ENCODE peak calls at places on chromosomes 3 and 15, in four cellular contexts. D is thoracic aorta, U is fibroblast of lung, R is pancreas. C is an unnamed sample.

GRCh38 chr15:101455291-101455916 is 34.1 kb downstream of the PCSK6 start:
- DNase-seq in D (no peak), U (no peak), R (no peak), C (peak; percentile 66)

GRCh38 chr3:23671901-23672589 is 133.7 kb upstream of the UBE2E1 start:
- DNase-seq in D (no peak), U (peak; percentile 48), R (no peak), C (no peak)

GRCh38 chr15:91307561-91307960 is 207.5 kb downstream of the SV2B start:
- DNase-seq in D (no peak), U (no peak), R (no peak), C (no peak)

GRCh38 chr3:123365450-123366143 is 83.3 kb downstream of the ADCY5 start:
- DNase-seq in D (no peak), U (no peak), R (no peak), C (no peak)

GRCh38 chr3:51388286-51389029 is 2.6 kb upstream of the RBM15B start:
- DNase-seq in D (no peak), U (no peak), R (no peak), C (peak; percentile 22)

GRCh38 chr3:141471160-141471559 is 15.7 kb upstream of the RASA2 start:
- DNase-seq in D (no peak), U (peak; percentile 30), R (no peak), C (peak; percentile 76)

GRCh38 chr3:38168988-38169363 is 3.6 kb downstream of the OXSR1 start:
- DNase-seq in D (no peak), U (no peak), R (no peak), C (peak; percentile 82)

GRCh38 chr15:96328101-96328958 is 2.2 kb upstream of the NR2F2 start:
- DNase-seq in D (no peak), U (peak; percentile 52), R (no peak), C (no peak)

GRCh38 chr3:197132916-197133530 is 103.4 kb upstream of the MELTF start:
- DNase-seq in D (no peak), U (no peak), R (no peak), C (no peak)

GRCh38 chr15:56366211-56366610 is 985 bp downstream of the TEX9 start:
- DNase-seq in D (no peak), U (no peak), R (no peak), C (no peak)

GRCh38 chr15:56365075-56365711 is at the start of gene TEX9:
- DNase-seq in D (peak; percentile 37), U (peak; percentile 86), R (peak; percentile 88), C (peak; percentile 74)

GRCh38 chr3:39156421-39156820 is 3.0 kb upstream of the CSRNP1 start:
- DNase-seq in D (no peak), U (peak; percentile 30), R (no peak), C (no peak)

GRCh38 chr3:45163481-45163880 is 17.3 kb upstream of the CDCP1 start:
- DNase-seq in D (no peak), U (no peak), R (no peak), C (no peak)

GRCh38 chr3:69922521-69923000 is 77.0 kb upstream of the SAMMSON start:
- DNase-seq in D (no peak), U (no peak), R (no peak), C (no peak)

GRCh38 chr15:77964193-77964592 is 113.3 kb downstream of the TBC1D2B start:
- DNase-seq in D (no peak), U (no peak), R (no peak), C (no peak)

GRCh38 chr15:24039683-24040082 is 352.6 kb upstream of the NDN start:
- DNase-seq in D (no peak), U (no peak), R (no peak), C (no peak)

GRCh38 chr15:38558714-38559059 is 5.9 kb downstream of the RASGRP1 start:
- DNase-seq in D (no peak), U (peak; percentile 14), R (no peak), C (no peak)

GRCh38 chr15:49096090-49096750 is 50.0 kb upstream of the SECISBP2L start:
- DNase-seq in D (no peak), U (no peak), R (no peak), C (no peak)

GRCh38 chr3:151593923-151594322 is 133.1 kb upstream of the IGSF10 start:
- DNase-seq in D (no peak), U (peak; percentile 12), R (no peak), C (no peak)

GRCh38 chr3:174243194-174243593 is 615.9 kb upstream of the NAALADL2 start:
- DNase-seq in D (no peak), U (peak; percentile 42), R (no peak), C (no peak)

GRCh38 chr3:124434176-124434575 is 296.1 kb upstream of the UMPS start:
- DNase-seq in D (no peak), U (no peak), R (no peak), C (no peak)

GRCh38 chr3:124431585-124431984 is 298.7 kb upstream of the UMPS start:
- DNase-seq in D (no peak), U (no peak), R (no peak), C (no peak)

GRCh38 chr3:124424396-124424795 is 305.9 kb upstream of the UMPS start:
- DNase-seq in D (no peak), U (no peak), R (no peak), C (no peak)

GRCh38 chr3:124429129-124429815 is 301.0 kb upstream of the UMPS start:
- DNase-seq in D (no peak), U (peak; percentile 60), R (no peak), C (peak; percentile 84)

GRCh38 chr3:124428372-124429128 is 301.7 kb upstream of the UMPS start:
- DNase-seq in D (no peak), U (peak; percentile 17), R (no peak), C (no peak)
- TF ChIP-seq CTCF in D (no peak), U (no peak), R (no peak), C (no peak)

GRCh38 chr15:66151809-66152208 is 101.7 kb downstream of the MEGF11 start:
- DNase-seq in D (no peak), U (no peak), R (no peak), C (no peak)
- TF ChIP-seq CTCF in D (no peak), U (no peak), R (no peak), C (no peak)

DNA sequence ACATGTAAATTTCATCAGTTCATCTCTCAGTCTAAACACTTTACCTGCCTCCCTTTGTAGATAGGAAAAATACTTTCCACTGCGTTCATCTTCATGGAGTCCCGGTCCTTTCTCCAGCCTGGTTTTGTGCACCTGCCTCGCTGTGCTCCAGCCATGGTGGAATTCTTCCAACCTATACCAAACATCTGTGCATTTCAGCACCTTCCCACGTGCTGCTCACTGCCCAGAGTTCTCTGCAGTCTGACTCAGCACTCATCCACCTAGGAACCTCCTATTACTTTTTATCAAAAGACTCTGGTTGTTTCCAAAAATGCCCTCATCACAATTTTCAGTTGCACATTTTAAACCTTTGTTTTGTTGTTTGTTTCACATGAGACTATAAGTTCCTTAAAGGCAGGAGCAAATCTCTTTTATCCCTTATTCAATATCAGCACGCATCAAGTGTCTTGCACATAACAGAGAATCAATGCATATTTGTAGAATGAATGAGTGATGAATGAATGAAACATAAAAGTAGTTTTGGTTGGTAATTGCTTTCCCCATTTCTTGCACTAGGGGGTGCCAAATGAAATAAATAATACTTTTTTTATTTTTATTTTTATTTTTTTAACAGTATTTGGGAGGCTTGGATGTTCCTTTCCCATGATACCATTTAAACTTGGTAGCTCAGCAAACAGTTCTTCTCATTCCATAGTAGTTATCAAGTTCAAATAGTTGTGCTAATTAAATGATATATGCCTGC is 30.2 kb upstream of the ADAMTS9 start:
- DNase-seq in D (no peak), U (peak; percentile 13), R (no peak), C (no peak)
- TF ChIP-seq CTCF in D (peak; percentile 20), U (peak; percentile 16), R (no peak), C (peak; percentile 76)

DNA sequence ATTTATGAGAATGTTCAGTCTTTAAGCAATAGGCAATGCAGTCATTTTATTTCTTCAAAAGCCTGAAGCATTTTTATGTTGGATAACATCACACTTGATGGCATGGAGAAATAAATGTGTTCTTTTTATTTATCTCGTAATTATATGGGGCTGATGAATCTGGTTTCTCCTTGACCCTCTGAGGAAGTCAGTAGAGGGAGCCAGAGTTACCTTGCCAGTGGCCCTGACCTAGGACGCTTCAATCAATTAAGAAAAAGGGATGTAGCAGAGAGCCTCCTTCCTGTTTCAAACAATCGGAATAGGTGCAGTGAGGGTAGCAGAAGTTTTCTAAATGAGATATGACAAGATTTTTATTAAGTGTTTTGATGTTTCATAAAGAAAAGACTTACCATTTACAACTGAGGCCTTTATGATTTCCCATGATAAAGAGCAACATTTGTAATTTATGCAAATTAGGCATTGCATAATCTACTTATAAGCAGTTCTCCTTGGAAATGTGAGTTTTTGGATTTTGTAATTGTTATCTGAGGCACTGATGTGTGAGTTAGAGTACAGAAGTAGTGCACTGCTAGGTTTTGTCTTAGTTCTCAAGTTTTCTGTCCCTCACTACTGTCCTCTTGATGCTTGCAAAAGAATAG is 129.1 kb downstream of the RAP2B start:
- DNase-seq in D (no peak), U (peak; percentile 38), R (no peak), C (peak; percentile 29)
- TF ChIP-seq CTCF in D (no peak), U (peak; percentile 32), R (no peak), C (peak; percentile 72)

GRCh38 chr3:121834734-121835709 is at the start of the genes EAF2 and IQCB1:
- DNase-seq in D (peak; percentile 82), U (peak; percentile 95), R (peak; percentile 97), C (peak; percentile 92)
- TF ChIP-seq CTCF in D (no peak), U (no peak), R (no peak), C (no peak)

DNA sequence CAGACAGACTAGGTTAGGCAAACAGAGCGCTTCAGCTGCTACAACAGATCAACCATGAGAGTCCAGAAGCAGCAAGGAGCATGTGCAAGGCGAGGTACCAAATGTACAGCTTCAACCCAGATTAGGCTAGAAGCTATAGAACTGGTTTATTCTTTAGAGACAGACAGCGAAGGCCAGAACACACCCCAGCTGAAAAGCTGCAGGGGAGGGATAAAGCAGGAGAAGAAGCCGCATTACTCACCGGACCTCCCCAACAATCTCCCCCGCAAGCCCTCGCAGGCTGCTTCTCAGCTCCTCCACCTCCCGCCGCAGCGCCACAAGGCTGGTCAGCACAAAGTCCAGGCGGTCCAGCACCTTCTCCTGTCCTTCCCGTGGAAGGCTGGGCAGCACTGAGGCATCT is 3.3 kb downstream of the RMDN3 start:
- DNase-seq in D (no peak), U (no peak), R (no peak), C (no peak)
- TF ChIP-seq CTCF in D (no peak), U (no peak), R (no peak), C (no peak)

DNA sequence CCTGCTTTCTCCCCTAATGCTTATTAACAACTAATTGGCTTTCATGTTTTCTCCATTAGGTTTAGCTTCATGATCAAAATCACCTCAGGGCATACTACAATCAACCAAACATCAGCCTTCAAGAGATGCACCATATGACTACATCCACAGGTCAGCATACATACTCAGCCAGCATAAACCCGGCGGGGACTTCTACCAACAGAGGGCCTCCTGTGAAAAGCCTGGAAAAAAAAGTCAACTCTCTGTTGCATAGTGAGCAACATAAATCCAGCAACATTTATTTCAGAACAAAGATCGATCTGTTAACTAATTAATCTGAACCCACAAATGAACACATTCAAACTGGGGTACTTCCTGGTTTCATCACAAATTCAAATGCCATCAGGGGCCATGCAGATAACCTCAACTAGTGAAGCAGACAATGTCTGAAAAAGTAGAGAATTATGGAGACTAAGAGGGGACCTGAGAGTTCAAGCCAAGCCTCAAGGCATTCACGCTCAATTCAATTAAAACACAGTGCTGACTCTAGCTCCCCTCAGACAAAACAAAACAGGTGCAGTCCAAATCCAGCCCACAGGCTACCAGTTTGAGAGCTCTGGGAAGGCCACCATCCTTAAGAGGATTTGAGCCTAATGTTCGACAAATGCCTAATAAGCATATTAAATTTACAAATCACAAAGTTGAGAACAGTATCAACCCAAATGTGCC is 124.5 kb downstream of the MAGI1 start:
- DNase-seq in D (no peak), U (peak; percentile 19), R (no peak), C (peak; percentile 9)
- TF ChIP-seq CTCF in D (no peak), U (no peak), R (no peak), C (no peak)